ENCODE peak calls at places on chromosomes 1 and 21, in ten cellular contexts. One of them, this sample, is unnamed.

GRCh38 chr1:78009276-78009675 is 4.5 kb downstream of the DNAJB4 start:
- DNase-seq in cardiac fibroblast: no peak
- DNase-seq in hippocampal formation: no peak
- DNase-seq in stimulated activated CD8-positive, alpha-beta memory T cell treated with anti-CD3 and anti-CD28 coated beads, Interleukin-12 subunit alpha, Interleukin-12 subunit beta, amount 100 ng/mL, for 1 hour: no peak
- DNase-seq in A549: no peak
- DNase-seq in NCI-H226: no peak
- DNase-seq in A172: no peak
- DNase-seq in Peyer's patch: no peak
- DNase-seq in CD8-positive, alpha-beta memory T cell: no peak
- DNase-seq in amygdala: no peak
- DNase-seq in this sample: no peak

GRCh38 chr1:53331446-53332187 is 3.7 kb upstream of the LRP8 start:
- DNase-seq in CD8-positive, alpha-beta memory T cell: peak
- DNase-seq in Peyer's patch: peak
- DNase-seq in stimulated activated CD8-positive, alpha-beta memory T cell treated with anti-CD3 and anti-CD28 coated beads, Interleukin-12 subunit alpha, Interleukin-12 subunit beta, amount 100 ng/mL, for 1 hour: no peak
- DNase-seq in A172: no peak
- DNase-seq in amygdala: no peak
- DNase-seq in A549: no peak
- DNase-seq in hippocampal formation: no peak
- DNase-seq in cardiac fibroblast: no peak
- DNase-seq in NCI-H226: no peak
- DNase-seq in this sample: no peak

GRCh38 chr1:75330633-75331032 is 196.4 kb downstream of the LHX8 start:
- DNase-seq in amygdala: no peak
- DNase-seq in A172: peak
- DNase-seq in hippocampal formation: no peak
- DNase-seq in CD8-positive, alpha-beta memory T cell: no peak
- DNase-seq in stimulated activated CD8-positive, alpha-beta memory T cell treated with anti-CD3 and anti-CD28 coated beads, Interleukin-12 subunit alpha, Interleukin-12 subunit beta, amount 100 ng/mL, for 1 hour: no peak
- DNase-seq in Peyer's patch: no peak
- DNase-seq in NCI-H226: no peak
- DNase-seq in A549: no peak
- DNase-seq in cardiac fibroblast: peak
- DNase-seq in this sample: no peak

GRCh38 chr1:179447489-179447888 is 81.7 kb downstream of the AXDND1 start:
- DNase-seq in A549: no peak
- DNase-seq in amygdala: no peak
- DNase-seq in CD8-positive, alpha-beta memory T cell: no peak
- DNase-seq in NCI-H226: no peak
- DNase-seq in A172: peak
- DNase-seq in hippocampal formation: no peak
- DNase-seq in Peyer's patch: no peak
- DNase-seq in cardiac fibroblast: peak
- DNase-seq in stimulated activated CD8-positive, alpha-beta memory T cell treated with anti-CD3 and anti-CD28 coated beads, Interleukin-12 subunit alpha, Interleukin-12 subunit beta, amount 100 ng/mL, for 1 hour: no peak
- DNase-seq in this sample: no peak

GRCh38 chr1:9613625-9614299 is 25.1 kb downstream of the TMEM201 start:
- DNase-seq in Peyer's patch: no peak
- DNase-seq in stimulated activated CD8-positive, alpha-beta memory T cell treated with anti-CD3 and anti-CD28 coated beads, Interleukin-12 subunit alpha, Interleukin-12 subunit beta, amount 100 ng/mL, for 1 hour: no peak
- DNase-seq in NCI-H226: no peak
- DNase-seq in hippocampal formation: no peak
- DNase-seq in A549: no peak
- DNase-seq in A172: no peak
- DNase-seq in cardiac fibroblast: no peak
- DNase-seq in CD8-positive, alpha-beta memory T cell: no peak
- DNase-seq in amygdala: no peak
- DNase-seq in this sample: no peak

GRCh38 chr1:246002725-246003441 is 504.2 kb downstream of the SMYD3 start:
- DNase-seq in A172: peak
- DNase-seq in Peyer's patch: peak
- DNase-seq in hippocampal formation: peak
- DNase-seq in amygdala: peak
- DNase-seq in NCI-H226: peak
- DNase-seq in A549: peak
- DNase-seq in stimulated activated CD8-positive, alpha-beta memory T cell treated with anti-CD3 and anti-CD28 coated beads, Interleukin-12 subunit alpha, Interleukin-12 subunit beta, amount 100 ng/mL, for 1 hour: peak
- DNase-seq in CD8-positive, alpha-beta memory T cell: peak
- DNase-seq in cardiac fibroblast: peak
- DNase-seq in this sample: peak

GRCh38 chr1:98110674-98111073 is 189.8 kb upstream of the DPYD start:
- DNase-seq in cardiac fibroblast: peak
- DNase-seq in hippocampal formation: no peak
- DNase-seq in Peyer's patch: no peak
- DNase-seq in stimulated activated CD8-positive, alpha-beta memory T cell treated with anti-CD3 and anti-CD28 coated beads, Interleukin-12 subunit alpha, Interleukin-12 subunit beta, amount 100 ng/mL, for 1 hour: no peak
- DNase-seq in CD8-positive, alpha-beta memory T cell: no peak
- DNase-seq in NCI-H226: peak
- DNase-seq in A172: peak
- DNase-seq in amygdala: no peak
- DNase-seq in A549: no peak
- DNase-seq in this sample: no peak

GRCh38 chr1:31717341-31717740 is 13.5 kb upstream of the COL16A1 start:
- DNase-seq in hippocampal formation: no peak
- DNase-seq in stimulated activated CD8-positive, alpha-beta memory T cell treated with anti-CD3 and anti-CD28 coated beads, Interleukin-12 subunit alpha, Interleukin-12 subunit beta, amount 100 ng/mL, for 1 hour: no peak
- DNase-seq in CD8-positive, alpha-beta memory T cell: no peak
- DNase-seq in Peyer's patch: no peak
- DNase-seq in cardiac fibroblast: peak
- DNase-seq in NCI-H226: peak
- DNase-seq in A549: no peak
- DNase-seq in A172: peak
- DNase-seq in amygdala: no peak
- DNase-seq in this sample: peak

GRCh38 chr21:41024341-41025056 is 143.5 kb upstream of the BACE2 start:
- DNase-seq in CD8-positive, alpha-beta memory T cell: no peak
- DNase-seq in Peyer's patch: no peak
- DNase-seq in amygdala: no peak
- DNase-seq in stimulated activated CD8-positive, alpha-beta memory T cell treated with anti-CD3 and anti-CD28 coated beads, Interleukin-12 subunit alpha, Interleukin-12 subunit beta, amount 100 ng/mL, for 1 hour: no peak
- DNase-seq in cardiac fibroblast: no peak
- DNase-seq in hippocampal formation: no peak
- DNase-seq in A172: no peak
- DNase-seq in NCI-H226: no peak
- DNase-seq in A549: no peak
- DNase-seq in this sample: peak

GRCh38 chr21:42193131-42193671 is 25.7 kb upstream of the ABCG1 start:
- DNase-seq in amygdala: no peak
- DNase-seq in hippocampal formation: no peak
- DNase-seq in stimulated activated CD8-positive, alpha-beta memory T cell treated with anti-CD3 and anti-CD28 coated beads, Interleukin-12 subunit alpha, Interleukin-12 subunit beta, amount 100 ng/mL, for 1 hour: peak
- DNase-seq in CD8-positive, alpha-beta memory T cell: peak
- DNase-seq in A549: no peak
- DNase-seq in A172: peak
- DNase-seq in cardiac fibroblast: peak
- DNase-seq in NCI-H226: no peak
- DNase-seq in Peyer's patch: no peak
- DNase-seq in this sample: no peak

GRCh38 chr1:54623216-54624007 is at the start of gene FAM151A:
- DNase-seq in Peyer's patch: peak
- DNase-seq in A172: no peak
- DNase-seq in stimulated activated CD8-positive, alpha-beta memory T cell treated with anti-CD3 and anti-CD28 coated beads, Interleukin-12 subunit alpha, Interleukin-12 subunit beta, amount 100 ng/mL, for 1 hour: no peak
- DNase-seq in A549: no peak
- DNase-seq in amygdala: no peak
- DNase-seq in NCI-H226: no peak
- DNase-seq in CD8-positive, alpha-beta memory T cell: peak
- DNase-seq in cardiac fibroblast: no peak
- DNase-seq in hippocampal formation: no peak
- DNase-seq in this sample: no peak

GRCh38 chr1:35220976-35221375 is 28.0 kb upstream of the SFPQ start:
- DNase-seq in A172: no peak
- DNase-seq in cardiac fibroblast: peak
- DNase-seq in amygdala: no peak
- DNase-seq in stimulated activated CD8-positive, alpha-beta memory T cell treated with anti-CD3 and anti-CD28 coated beads, Interleukin-12 subunit alpha, Interleukin-12 subunit beta, amount 100 ng/mL, for 1 hour: no peak
- DNase-seq in A549: peak
- DNase-seq in CD8-positive, alpha-beta memory T cell: no peak
- DNase-seq in Peyer's patch: no peak
- DNase-seq in NCI-H226: no peak
- DNase-seq in hippocampal formation: no peak
- DNase-seq in this sample: no peak

GRCh38 chr1:110155878-110156522 is 5.7 kb downstream of the SLC6A17 start:
- DNase-seq in CD8-positive, alpha-beta memory T cell: no peak
- DNase-seq in A549: no peak
- DNase-seq in stimulated activated CD8-positive, alpha-beta memory T cell treated with anti-CD3 and anti-CD28 coated beads, Interleukin-12 subunit alpha, Interleukin-12 subunit beta, amount 100 ng/mL, for 1 hour: peak
- DNase-seq in cardiac fibroblast: peak
- DNase-seq in Peyer's patch: peak
- DNase-seq in NCI-H226: no peak
- DNase-seq in A172: peak
- DNase-seq in amygdala: no peak
- DNase-seq in hippocampal formation: no peak
- DNase-seq in this sample: peak

GRCh38 chr1:17236779-17237601 is 11.9 kb upstream of the PADI3 start:
- DNase-seq in CD8-positive, alpha-beta memory T cell: peak
- DNase-seq in NCI-H226: peak
- DNase-seq in stimulated activated CD8-positive, alpha-beta memory T cell treated with anti-CD3 and anti-CD28 coated beads, Interleukin-12 subunit alpha, Interleukin-12 subunit beta, amount 100 ng/mL, for 1 hour: peak
- DNase-seq in A172: peak
- DNase-seq in cardiac fibroblast: peak
- DNase-seq in hippocampal formation: peak
- DNase-seq in amygdala: peak
- DNase-seq in A549: peak
- DNase-seq in Peyer's patch: peak
- DNase-seq in this sample: peak

GRCh38 chr1:198168180-198168579 is 11.4 kb downstream of the NEK7 start:
- DNase-seq in amygdala: no peak
- DNase-seq in Peyer's patch: no peak
- DNase-seq in hippocampal formation: no peak
- DNase-seq in CD8-positive, alpha-beta memory T cell: no peak
- DNase-seq in A172: peak
- DNase-seq in cardiac fibroblast: peak
- DNase-seq in stimulated activated CD8-positive, alpha-beta memory T cell treated with anti-CD3 and anti-CD28 coated beads, Interleukin-12 subunit alpha, Interleukin-12 subunit beta, amount 100 ng/mL, for 1 hour: no peak
- DNase-seq in A549: no peak
- DNase-seq in NCI-H226: peak
- DNase-seq in this sample: peak

GRCh38 chr1:53371121-53371666 is 43.3 kb upstream of the LRP8 start:
- DNase-seq in A172: no peak
- DNase-seq in cardiac fibroblast: no peak
- DNase-seq in A549: no peak
- DNase-seq in NCI-H226: no peak
- DNase-seq in hippocampal formation: no peak
- DNase-seq in CD8-positive, alpha-beta memory T cell: no peak
- DNase-seq in Peyer's patch: peak
- DNase-seq in stimulated activated CD8-positive, alpha-beta memory T cell treated with anti-CD3 and anti-CD28 coated beads, Interleukin-12 subunit alpha, Interleukin-12 subunit beta, amount 100 ng/mL, for 1 hour: no peak
- DNase-seq in amygdala: no peak
- DNase-seq in this sample: no peak

GRCh38 chr1:172774561-172774960 is 115.7 kb downstream of the FASLG start:
- DNase-seq in A172: no peak
- DNase-seq in NCI-H226: no peak
- DNase-seq in A549: no peak
- DNase-seq in Peyer's patch: no peak
- DNase-seq in hippocampal formation: no peak
- DNase-seq in CD8-positive, alpha-beta memory T cell: no peak
- DNase-seq in amygdala: no peak
- DNase-seq in stimulated activated CD8-positive, alpha-beta memory T cell treated with anti-CD3 and anti-CD28 coated beads, Interleukin-12 subunit alpha, Interleukin-12 subunit beta, amount 100 ng/mL, for 1 hour: no peak
- DNase-seq in cardiac fibroblast: peak
- DNase-seq in this sample: no peak

GRCh38 chr1:95287078-95287477 is 53.1 kb downstream of the RWDD3 start:
- DNase-seq in A172: no peak
- DNase-seq in A549: no peak
- DNase-seq in amygdala: no peak
- DNase-seq in cardiac fibroblast: peak
- DNase-seq in NCI-H226: no peak
- DNase-seq in stimulated activated CD8-positive, alpha-beta memory T cell treated with anti-CD3 and anti-CD28 coated beads, Interleukin-12 subunit alpha, Interleukin-12 subunit beta, amount 100 ng/mL, for 1 hour: no peak
- DNase-seq in CD8-positive, alpha-beta memory T cell: no peak
- DNase-seq in Peyer's patch: no peak
- DNase-seq in hippocampal formation: no peak
- DNase-seq in this sample: no peak

GRCh38 chr1:29043270-29043971 is 80.3 kb downstream of the TMEM200B start:
- DNase-seq in A172: no peak
- DNase-seq in cardiac fibroblast: no peak
- DNase-seq in A549: no peak
- DNase-seq in NCI-H226: no peak
- DNase-seq in stimulated activated CD8-positive, alpha-beta memory T cell treated with anti-CD3 and anti-CD28 coated beads, Interleukin-12 subunit alpha, Interleukin-12 subunit beta, amount 100 ng/mL, for 1 hour: no peak
- DNase-seq in hippocampal formation: no peak
- DNase-seq in CD8-positive, alpha-beta memory T cell: no peak
- DNase-seq in amygdala: no peak
- DNase-seq in Peyer's patch: no peak
- DNase-seq in this sample: no peak

GRCh38 chr21:41972511-41973205 is 18.8 kb upstream of the C2CD2 start:
- DNase-seq in amygdala: no peak
- DNase-seq in A172: no peak
- DNase-seq in CD8-positive, alpha-beta memory T cell: no peak
- DNase-seq in NCI-H226: no peak
- DNase-seq in cardiac fibroblast: no peak
- DNase-seq in hippocampal formation: no peak
- DNase-seq in Peyer's patch: no peak
- DNase-seq in A549: no peak
- DNase-seq in stimulated activated CD8-positive, alpha-beta memory T cell treated with anti-CD3 and anti-CD28 coated beads, Interleukin-12 subunit alpha, Interleukin-12 subunit beta, amount 100 ng/mL, for 1 hour: no peak
- DNase-seq in this sample: no peak

GRCh38 chr21:32929633-32930038 is 96.1 kb upstream of the OLIG2 start:
- DNase-seq in cardiac fibroblast: no peak
- DNase-seq in A172: no peak
- DNase-seq in hippocampal formation: no peak
- DNase-seq in Peyer's patch: no peak
- DNase-seq in A549: no peak
- DNase-seq in NCI-H226: no peak
- DNase-seq in stimulated activated CD8-positive, alpha-beta memory T cell treated with anti-CD3 and anti-CD28 coated beads, Interleukin-12 subunit alpha, Interleukin-12 subunit beta, amount 100 ng/mL, for 1 hour: no peak
- DNase-seq in CD8-positive, alpha-beta memory T cell: no peak
- DNase-seq in amygdala: no peak
- DNase-seq in this sample: no peak

GRCh38 chr1:163035791-163036249 is 33.3 kb upstream of the RGS4 start:
- DNase-seq in amygdala: no peak
- DNase-seq in stimulated activated CD8-positive, alpha-beta memory T cell treated with anti-CD3 and anti-CD28 coated beads, Interleukin-12 subunit alpha, Interleukin-12 subunit beta, amount 100 ng/mL, for 1 hour: no peak
- DNase-seq in hippocampal formation: no peak
- DNase-seq in A172: peak
- DNase-seq in cardiac fibroblast: peak
- DNase-seq in Peyer's patch: no peak
- DNase-seq in NCI-H226: peak
- DNase-seq in CD8-positive, alpha-beta memory T cell: no peak
- DNase-seq in A549: no peak
- DNase-seq in this sample: peak

GRCh38 chr1:226983247-226983997 is 43.3 kb downstream of the COQ8A start:
- DNase-seq in A172: no peak
- DNase-seq in amygdala: no peak
- DNase-seq in cardiac fibroblast: no peak
- DNase-seq in Peyer's patch: no peak
- DNase-seq in stimulated activated CD8-positive, alpha-beta memory T cell treated with anti-CD3 and anti-CD28 coated beads, Interleukin-12 subunit alpha, Interleukin-12 subunit beta, amount 100 ng/mL, for 1 hour: no peak
- DNase-seq in CD8-positive, alpha-beta memory T cell: no peak
- DNase-seq in hippocampal formation: no peak
- DNase-seq in A549: no peak
- DNase-seq in NCI-H226: no peak
- DNase-seq in this sample: no peak

GRCh38 chr1:118963456-118964430 is 24.4 kb downstream of the TBX15 start:
- DNase-seq in amygdala: no peak
- DNase-seq in Peyer's patch: no peak
- DNase-seq in NCI-H226: no peak
- DNase-seq in stimulated activated CD8-positive, alpha-beta memory T cell treated with anti-CD3 and anti-CD28 coated beads, Interleukin-12 subunit alpha, Interleukin-12 subunit beta, amount 100 ng/mL, for 1 hour: no peak
- DNase-seq in cardiac fibroblast: peak
- DNase-seq in CD8-positive, alpha-beta memory T cell: no peak
- DNase-seq in hippocampal formation: no peak
- DNase-seq in A549: no peak
- DNase-seq in A172: peak
- DNase-seq in this sample: no peak

GRCh38 chr1:10467078-10467477 is 5.3 kb downstream of the DFFA start:
- DNase-seq in A172: no peak
- DNase-seq in Peyer's patch: no peak
- DNase-seq in amygdala: no peak
- DNase-seq in A549: no peak
- DNase-seq in CD8-positive, alpha-beta memory T cell: no peak
- DNase-seq in NCI-H226: no peak
- DNase-seq in stimulated activated CD8-positive, alpha-beta memory T cell treated with anti-CD3 and anti-CD28 coated beads, Interleukin-12 subunit alpha, Interleukin-12 subunit beta, amount 100 ng/mL, for 1 hour: no peak
- DNase-seq in hippocampal formation: no peak
- DNase-seq in cardiac fibroblast: no peak
- DNase-seq in this sample: no peak

GRCh38 chr1:58573705-58574591 is 3.1 kb downstream of the TACSTD2 start:
- DNase-seq in Peyer's patch: no peak
- DNase-seq in CD8-positive, alpha-beta memory T cell: peak
- DNase-seq in stimulated activated CD8-positive, alpha-beta memory T cell treated with anti-CD3 and anti-CD28 coated beads, Interleukin-12 subunit alpha, Interleukin-12 subunit beta, amount 100 ng/mL, for 1 hour: no peak
- DNase-seq in cardiac fibroblast: no peak
- DNase-seq in A549: no peak
- DNase-seq in NCI-H226: no peak
- DNase-seq in amygdala: no peak
- DNase-seq in hippocampal formation: no peak
- DNase-seq in A172: peak
- DNase-seq in this sample: no peak

GRCh38 chr1:55155522-55155921 is 59.6 kb downstream of the USP24 start:
- DNase-seq in hippocampal formation: peak
- DNase-seq in amygdala: peak
- DNase-seq in NCI-H226: peak
- DNase-seq in A549: no peak
- DNase-seq in CD8-positive, alpha-beta memory T cell: no peak
- DNase-seq in stimulated activated CD8-positive, alpha-beta memory T cell treated with anti-CD3 and anti-CD28 coated beads, Interleukin-12 subunit alpha, Interleukin-12 subunit beta, amount 100 ng/mL, for 1 hour: no peak
- DNase-seq in cardiac fibroblast: peak
- DNase-seq in A172: peak
- DNase-seq in Peyer's patch: no peak
- DNase-seq in this sample: no peak

GRCh38 chr1:16905856-16906702 is 10.3 kb downstream of the RNU1-2 start:
- DNase-seq in hippocampal formation: no peak
- DNase-seq in stimulated activated CD8-positive, alpha-beta memory T cell treated with anti-CD3 and anti-CD28 coated beads, Interleukin-12 subunit alpha, Interleukin-12 subunit beta, amount 100 ng/mL, for 1 hour: no peak
- DNase-seq in A549: no peak
- DNase-seq in cardiac fibroblast: peak
- DNase-seq in amygdala: no peak
- DNase-seq in A172: no peak
- DNase-seq in CD8-positive, alpha-beta memory T cell: no peak
- DNase-seq in NCI-H226: peak
- DNase-seq in Peyer's patch: no peak
- DNase-seq in this sample: no peak

This sample was measured in foreskin keratinocyte.